ENCODE peak calls at places on chromosomes 2 and 18, in six cellular contexts. W is C1 segment of cervical spinal cord; X is HEK293T; S is stimulated activated CD4-positive, alpha-beta T cell treated with anti-CD3 and anti-CD28 coated beads, Interleukin-1b, Interleukin-23, amount 100 ng/mL, for 4 hours; B is CD8-positive, alpha-beta memory T cell; N is GDM1. J is an unnamed sample.

GRCh38 chr2:142877265-142877756 is at the start of gene KYNU:
- DNase-seq in W (no peak), X (no peak), S (no peak), B (no peak), N (peak; percentile 48), J (peak; percentile 39)

GRCh38 chr2:218886461-218886947 is 5.9 kb downstream of the WNT10A start:
- DNase-seq in W (no peak), X (no peak), S (no peak), B (no peak), N (no peak), J (no peak)

GRCh38 chr2:96868555-96869280 is 1.2 kb downstream of the SEMA4C start:
- DNase-seq in W (peak; percentile 53), X (peak; percentile 83), S (peak; percentile 51), B (peak; percentile 61), N (peak; percentile 77), J (no peak)

GRCh38 chr2:105188343-105188742 is 53.2 kb upstream of the GPR45 start:
- DNase-seq in W (no peak), X (no peak), S (no peak), B (no peak), N (no peak), J (no peak)

GRCh38 chr2:69291004-69291650 is 95.9 kb downstream of the GFPT1 start:
- DNase-seq in W (no peak), X (no peak), S (no peak), B (no peak), N (no peak), J (no peak)

GRCh38 chr18:23871410-23871809 is 143.1 kb upstream of the TTC39C start:
- DNase-seq in W (no peak), X (peak; percentile 39), S (peak; percentile 6), B (peak; percentile 83), N (no peak), J (peak; percentile 43)

GRCh38 chr2:113791697-113792590 is 35.5 kb upstream of the SLC35F5 start:
- DNase-seq in W (no peak), X (no peak), S (no peak), B (no peak), N (no peak), J (peak; percentile 18)

GRCh38 chr2:205053827-205054410 is 508.6 kb downstream of the PARD3B start:
- DNase-seq in W (no peak), X (no peak), S (no peak), B (no peak), N (no peak), J (no peak)

J was measured in naive B cell.